ENCODE peak calls at places on chromosomes 7 and 10, in eight cellular contexts. Z is GM12878, G is breast epithelium, Y is right lobe of liver, K is uterus, J is ovary, U is transverse colon, H is tibial nerve. M is an unnamed sample. For H3K36me3 and H3K9me3, the result is how much of the 10 kb centered on the place peaks cover.

GRCh38 chr7:111796671-111797070 is 234.4 kb upstream of the IMMP2L start:
- DNase-seq in Z (no peak), G (no peak), Y (no peak), K (no peak), J (no peak), U (no peak), H (no peak), M (no peak)

GRCh38 chr7:96300487-96300886 is 21.4 kb downstream of the SLC25A13 start:
- DNase-seq in Z (no peak), G (no peak), Y (no peak), K (no peak), J (no peak), U (no peak), H (no peak), M (no peak)

GRCh38 chr7:66082886-66083415 is 7.3 kb downstream of the ASL start:
- DNase-seq in Z (no peak), G (no peak), Y (no peak), K (no peak), J (no peak), U (no peak), H (no peak), M (no peak)

GRCh38 chr10:48564466-48565150 is 40.3 kb downstream of the ARHGAP22 start:
- DNase-seq in Z (no peak), G (no peak), Y (no peak), K (no peak), J (no peak), U (no peak), H (no peak), M (no peak)

GRCh38 chr7:96591900-96592676 is 117.6 kb downstream of the SEM1 start:
- DNase-seq in Z (no peak), G (no peak), Y (no peak), K (no peak), J (no peak), U (no peak), H (no peak), M (no peak)

GRCh38 chr10:87734987-87735827 is 75.5 kb downstream of the PAPSS2 start:
- DNase-seq in Z (no peak), G (no peak), Y (no peak), K (peak), J (peak), U (no peak), H (no peak), M (no peak)

GRCh38 chr7:69659964-69660363 is 61.7 kb downstream of the AUTS2 start:
- DNase-seq in Z (no peak), G (no peak), Y (no peak), K (no peak), J (no peak), U (no peak), H (no peak), M (no peak)

GRCh38 chr7:20331231-20331880 is 656 bp downstream of the ITGB8 start:
- DNase-seq in Z (no peak), G (peak), Y (peak), K (peak), J (peak), U (peak), H (peak), M (no peak)

GRCh38 chr10:3481496-3481895 is 303.5 kb downstream of the KLF6 start:
- DNase-seq in Z (no peak), G (no peak), Y (no peak), K (no peak), J (no peak), U (no peak), H (no peak), M (no peak)
- TF ChIP-seq POLR2A in Z (no peak), G (no peak), Y (no peak), K (no peak), J (no peak), U (no peak), H (no peak), M (no peak)

GRCh38 chr10:73368238-73368637 is 9.6 kb upstream of the CFAP70 start:
- DNase-seq in Z (no peak), G (no peak), Y (no peak), K (no peak), J (no peak), U (no peak), H (no peak), M (no peak)
- H3K36me3 ChIP-seq in Z (under half), G (under half), Y (under half), K (under half), J (under half), U (under half), H (under half), M (under half)

GRCh38 chr10:30617070-30617469 is 12.5 kb downstream of the LYZL2 start:
- DNase-seq in Z (no peak), G (no peak), Y (peak), K (no peak), J (no peak), U (no peak), H (no peak), M (no peak)
- H3K9me3 ChIP-seq in Z (under half), G (under half), Y (under half), K (under half), J (under half), U (under half), H (under half), M (under half)

GRCh38 chr7:77800158-77800557 is 1.6 kb downstream of the PHTF2 start:
- DNase-seq in Z (peak), G (no peak), Y (no peak), K (no peak), J (no peak), U (no peak), H (no peak), M (no peak)

GRCh38 chr7:77799078-77799964 is 748 bp downstream of the PHTF2 start:
- DNase-seq in Z (no peak), G (peak), Y (peak), K (peak), J (peak), U (peak), H (no peak), M (no peak)

GRCh38 chr7:77797734-77798393 is 370 bp downstream of the TMEM60 start:
- DNase-seq in Z (no peak), G (no peak), Y (no peak), K (no peak), J (no peak), U (peak), H (no peak), M (no peak)

GRCh38 chr7:77796960-77797359 is 1.3 kb downstream of the TMEM60 start:
- DNase-seq in Z (no peak), G (no peak), Y (no peak), K (no peak), J (no peak), U (no peak), H (no peak), M (no peak)

DNA sequence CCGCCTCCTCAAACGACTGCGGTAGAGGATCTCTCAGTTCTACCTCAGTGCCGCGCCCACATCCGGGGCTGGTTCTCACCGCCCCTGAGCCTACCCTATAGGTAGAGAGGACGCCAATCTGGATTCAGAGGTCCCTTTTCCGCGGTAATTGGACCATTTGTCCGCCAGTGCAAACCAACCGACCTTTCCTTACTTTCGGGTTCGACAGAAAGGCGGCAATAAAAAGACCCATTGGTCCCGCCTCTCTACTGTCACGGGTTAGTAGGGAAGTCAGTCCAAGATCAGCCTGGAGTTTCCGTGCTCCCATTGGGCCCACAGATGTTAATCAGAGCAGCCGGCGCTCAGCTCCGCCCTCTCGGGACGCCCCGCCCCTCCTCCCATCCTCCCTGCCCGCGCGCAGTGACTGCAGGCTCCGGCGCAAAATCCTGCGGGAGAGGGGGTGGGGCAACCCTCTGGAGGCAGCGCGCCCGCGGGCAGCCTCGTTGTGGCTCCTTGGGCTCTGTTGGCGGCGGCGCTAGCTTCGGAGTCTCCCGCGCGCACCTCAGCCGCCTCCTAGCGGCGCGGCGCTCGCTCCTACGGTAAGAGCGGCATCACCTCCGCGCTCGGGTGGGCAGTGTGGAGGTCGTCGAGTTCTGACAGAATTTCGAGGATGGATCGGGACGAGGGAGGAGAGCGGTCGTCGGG is at the start of the genes PHTF2 and TMEM60:
- DNase-seq in Z (peak), G (peak), Y (peak), K (peak), J (peak), U (peak), H (peak), M (peak)
- TF ChIP-seq POLR2A in Z (peak), G (peak), Y (peak), K (peak), J (peak), U (peak), H (peak), M (peak)

GRCh38 chr7:5701085-5701914 is 80.2 kb downstream of the RNF216 start:
- DNase-seq in Z (peak), G (no peak), Y (no peak), K (no peak), J (no peak), U (no peak), H (no peak), M (no peak)
- H3K36me3 ChIP-seq in Z (under half), G (under half), Y (under half), K (under half), J (under half), U (under half), H (under half), M (under half)

GRCh38 chr7:158117341-158118222 is 470.0 kb downstream of the PTPRN2 start:
- DNase-seq in Z (no peak), G (no peak), Y (no peak), K (no peak), J (no peak), U (no peak), H (no peak), M (no peak)
- H3K9me3 ChIP-seq in Z (under half), G (under half), Y (under half), K (under half), J (under half), U (under half), H (under half), M (under half)

GRCh38 chr10:3068201-3068967 is 1.0 kb downstream of the PFKP start:
- DNase-seq in Z (no peak), G (no peak), Y (peak), K (peak), J (peak), U (peak), H (peak), M (no peak)

GRCh38 chr10:3067859-3068179 is 471 bp downstream of the PFKP start:
- DNase-seq in Z (no peak), G (no peak), Y (no peak), K (no peak), J (peak), U (peak), H (no peak), M (no peak)

GRCh38 chr10:3068968-3069737 is 1.8 kb downstream of the PFKP start:
- DNase-seq in Z (no peak), G (no peak), Y (peak), K (no peak), J (peak), U (peak), H (no peak), M (no peak)

GRCh38 chr10:3071405-3072198 is 4.3 kb downstream of the PFKP start:
- DNase-seq in Z (no peak), G (no peak), Y (no peak), K (no peak), J (no peak), U (no peak), H (no peak), M (no peak)

GRCh38 chr10:3069876-3070275 is 2.5 kb downstream of the PFKP start:
- DNase-seq in Z (no peak), G (no peak), Y (no peak), K (no peak), J (no peak), U (no peak), H (no peak), M (no peak)
- TF ChIP-seq POLR2A in Z (no peak), G (no peak), Y (no peak), K (no peak), J (no peak), U (no peak), H (no peak), M (no peak)

GRCh38 chr7:37312608-37313007 is 136.1 kb downstream of the ELMO1 start:
- DNase-seq in Z (no peak), G (no peak), Y (no peak), K (no peak), J (no peak), U (no peak), H (no peak), M (no peak)
- H3K36me3 ChIP-seq in Z (under half), G (under half), Y (under half), K (under half), J (under half), U (under half), H (under half), M (under half)

DNA sequence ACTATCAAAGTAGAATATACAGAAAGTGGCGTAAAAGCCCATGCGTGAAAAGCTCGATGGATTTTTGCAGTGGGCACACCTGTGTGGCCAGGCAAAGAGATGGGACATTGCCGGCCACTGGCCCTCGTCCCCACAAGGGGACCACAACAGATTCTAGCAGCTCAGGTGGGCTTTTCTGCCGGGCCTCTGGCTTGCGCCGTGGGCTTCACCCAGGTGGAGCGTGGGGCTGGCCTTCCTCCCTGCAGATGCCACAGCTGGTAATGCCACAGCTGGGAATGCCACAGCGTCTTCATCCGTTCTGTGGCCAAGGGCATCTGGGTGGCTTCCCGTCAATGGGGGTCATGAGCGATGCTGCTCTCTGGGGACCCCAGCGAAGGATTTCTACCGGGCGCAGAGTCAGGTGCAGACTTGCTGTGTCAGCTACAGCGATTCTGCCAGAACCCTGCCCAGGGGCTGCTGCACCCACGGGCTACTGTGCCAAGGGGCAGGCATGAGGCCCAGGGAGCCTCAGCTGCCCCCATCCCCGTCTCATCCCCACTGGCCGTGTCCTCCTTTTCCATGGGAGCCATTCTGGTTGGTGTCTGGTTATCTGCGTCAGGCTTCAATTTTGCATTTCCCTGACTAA is 52.5 kb upstream of the NKX6-2 start:
- DNase-seq in Z (no peak), G (peak), Y (no peak), K (no peak), J (peak), U (no peak), H (no peak), M (no peak)
- H3K9me3 ChIP-seq in Z (under half), G (under half), Y (under half), K (under half), J (under half), U (under half), H (under half), M (under half)

M was measured in esophagus squamous epithelium.